ENCODE peak calls at places on chromosomes 7 and 10, in ten cellular contexts. M is left ventricle myocardium superior, B is IMR-90, U is activated T-cell treated with anti-CD3 and anti-CD28 coated beads for 48 hours, Q is T-cell, P is EH, J is fibroblast of lung, A is NAMALWA, L is HEK293T, R is NT2/D1. S is an unnamed sample.

GRCh38 chr10:59878289-59878688 is 28.1 kb downstream of the CCDC6 start:
- DNase-seq in M (no peak), B (no peak), U (no peak), Q (no peak), P (no peak), J (no peak), A (no peak), L (no peak), R (no peak), S (no peak)

GRCh38 chr7:142381727-142382409 is 124.0 kb upstream of the PRSS58 start:
- DNase-seq in M (no peak), B (no peak), U (no peak), Q (no peak), P (no peak), J (no peak), A (no peak), L (no peak), R (no peak), S (no peak)

GRCh38 chr7:43490016-43490415 is 92.9 kb upstream of the STK17A start:
- DNase-seq in M (no peak), B (no peak), U (no peak), Q (no peak), P (no peak), J (peak), A (no peak), L (no peak), R (no peak), S (no peak)

GRCh38 chr10:58932126-58932525 is 244.3 kb upstream of the PHYHIPL start:
- DNase-seq in M (no peak), B (peak), U (no peak), Q (no peak), P (peak), J (peak), A (no peak), L (no peak), R (no peak), S (no peak)

GRCh38 chr10:33559105-33559504 is 224.6 kb upstream of the NRP1 start:
- DNase-seq in M (no peak), B (peak), U (no peak), Q (no peak), P (peak), J (peak), A (no peak), L (no peak), R (no peak), S (no peak)

GRCh38 chr10:22682237-22683192 is 31.9 kb downstream of the PIP4K2A start:
- DNase-seq in M (no peak), B (peak), U (no peak), Q (peak), P (peak), J (peak), A (peak), L (no peak), R (no peak), S (peak)

GRCh38 chr7:1659696-1660095 is 10.4 kb upstream of the ELFN1 start:
- DNase-seq in M (no peak), B (peak), U (no peak), Q (no peak), P (peak), J (no peak), A (no peak), L (no peak), R (no peak), S (no peak)

GRCh38 chr7:111173990-111174389 is 83.1 kb downstream of the LRRN3 start:
- DNase-seq in M (no peak), B (no peak), U (no peak), Q (no peak), P (no peak), J (no peak), A (no peak), L (no peak), R (no peak), S (no peak)

GRCh38 chr10:37821237-37821636 is 36.2 kb downstream of the ZNF248 start:
- DNase-seq in M (no peak), B (no peak), U (no peak), Q (no peak), P (no peak), J (no peak), A (no peak), L (no peak), R (no peak), S (no peak)

GRCh38 chr10:4474829-4475228 is 351.2 kb upstream of the AKR1E2 start:
- DNase-seq in M (no peak), B (no peak), U (no peak), Q (no peak), P (no peak), J (peak), A (no peak), L (no peak), R (no peak), S (no peak)

GRCh38 chr10:77111611-77112550 is 525.7 kb downstream of the KCNMA1 start:
- DNase-seq in M (no peak), B (peak), U (no peak), Q (no peak), P (peak), J (peak), A (peak), L (peak), R (peak), S (peak)

GRCh38 chr7:87416682-87417587 is 58.5 kb downstream of the ABCB4 start:
- DNase-seq in M (no peak), B (peak), U (peak), Q (peak), P (peak), J (peak), A (peak), L (peak), R (peak), S (peak)

GRCh38 chr10:121303273-121303890 is 294.9 kb downstream of the FGFR2 start:
- DNase-seq in M (no peak), B (no peak), U (no peak), Q (no peak), P (no peak), J (no peak), A (no peak), L (no peak), R (no peak), S (no peak)

GRCh38 chr7:22709857-22710256 is 17.1 kb upstream of the IL6 start:
- DNase-seq in M (no peak), B (no peak), U (no peak), Q (no peak), P (no peak), J (no peak), A (peak), L (no peak), R (no peak), S (no peak)

GRCh38 chr7:158252081-158252836 is 335.4 kb downstream of the PTPRN2 start:
- DNase-seq in M (peak), B (no peak), U (no peak), Q (no peak), P (no peak), J (no peak), A (no peak), L (no peak), R (no peak), S (no peak)

GRCh38 chr7:157483971-157484410 is 147.2 kb downstream of the DNAJB6 start:
- DNase-seq in M (no peak), B (no peak), U (no peak), Q (no peak), P (no peak), J (no peak), A (no peak), L (no peak), R (no peak), S (no peak)

GRCh38 chr10:76769587-76769986 is 868.0 kb downstream of the KCNMA1 start:
- DNase-seq in M (no peak), B (no peak), U (no peak), Q (no peak), P (no peak), J (no peak), A (no peak), L (no peak), R (no peak), S (no peak)

GRCh38 chr10:62870866-62871265 is 54.7 kb upstream of the EGR2 start:
- DNase-seq in M (no peak), B (no peak), U (no peak), Q (no peak), P (no peak), J (no peak), A (no peak), L (no peak), R (no peak), S (no peak)

GRCh38 chr10:97852277-97852676 is 2.6 kb downstream of the GOLGA7B start:
- DNase-seq in M (no peak), B (no peak), U (no peak), Q (no peak), P (no peak), J (no peak), A (no peak), L (no peak), R (no peak), S (no peak)

GRCh38 chr10:53619678-53620077 is 847.1 kb upstream of the MBL2 start:
- DNase-seq in M (no peak), B (no peak), U (no peak), Q (no peak), P (peak), J (peak), A (no peak), L (no peak), R (no peak), S (no peak)

GRCh38 chr10:114709966-114710365 is 51.9 kb upstream of the ABLIM1 start:
- DNase-seq in M (no peak), B (peak), U (no peak), Q (no peak), P (peak), J (peak), A (no peak), L (no peak), R (no peak), S (no peak)

GRCh38 chr10:98238391-98238790 is 29.6 kb downstream of the LOXL4 start:
- DNase-seq in M (no peak), B (no peak), U (no peak), Q (no peak), P (no peak), J (no peak), A (no peak), L (no peak), R (no peak), S (no peak)

S was measured in CD8-positive, alpha-beta memory T cell.